ENCODE peak calls at places on chromosome 17, in ten cellular contexts. One of them, this sample, is unnamed.
A peak's percentile ranks its signal among the peaks of the same experiment; 100 is the strongest.

GRCh38 chr17:19645608-19646250 is 2.8 kb upstream of the ALDH3A2 start:
- DNase-seq in AG20443: no peak
- DNase-seq in T1000: no peak
- DNase-seq in epithelial cell of esophagus: no peak
- DNase-seq in ascending aorta: peak; percentile 70
- DNase-seq in NCI-H2081: no peak
- DNase-seq in glutamatergic neuron: peak; percentile 64
- DNase-seq in AG04450: no peak
- DNase-seq in fibroblast of lung: peak; percentile 19
- DNase-seq in psoas muscle: peak; percentile 25
- DNase-seq in this sample: no peak

GRCh38 chr17:14301761-14302401 is 1.0 kb downstream of the HS3ST3B1 start:
- DNase-seq in AG20443: peak; percentile 46
- DNase-seq in T1000: peak; percentile 26
- DNase-seq in epithelial cell of esophagus: peak; percentile 37
- DNase-seq in ascending aorta: peak; percentile 71
- DNase-seq in NCI-H2081: no peak
- DNase-seq in glutamatergic neuron: peak; percentile 31
- DNase-seq in AG04450: no peak
- DNase-seq in fibroblast of lung: peak; percentile 65
- DNase-seq in psoas muscle: peak; percentile 40
- DNase-seq in this sample: no peak

GRCh38 chr17:58121925-58122324 is 26.3 kb upstream of the OR4D1 start:
- DNase-seq in AG20443: no peak
- DNase-seq in T1000: no peak
- DNase-seq in epithelial cell of esophagus: peak; percentile 43
- DNase-seq in ascending aorta: no peak
- DNase-seq in NCI-H2081: peak; percentile 25
- DNase-seq in glutamatergic neuron: no peak
- DNase-seq in AG04450: no peak
- DNase-seq in fibroblast of lung: peak; percentile 46
- DNase-seq in psoas muscle: no peak
- DNase-seq in this sample: peak; percentile 53

GRCh38 chr17:38447502-38448095 is 19.3 kb downstream of the ARHGAP23 start:
- DNase-seq in AG20443: no peak
- DNase-seq in T1000: no peak
- DNase-seq in epithelial cell of esophagus: no peak
- DNase-seq in ascending aorta: no peak
- DNase-seq in NCI-H2081: no peak
- DNase-seq in glutamatergic neuron: no peak
- DNase-seq in AG04450: no peak
- DNase-seq in fibroblast of lung: no peak
- DNase-seq in psoas muscle: no peak
- DNase-seq in this sample: no peak

GRCh38 chr17:56230660-56231059 is 77.4 kb downstream of the ANKFN1 start:
- DNase-seq in AG20443: peak; percentile 63
- DNase-seq in T1000: no peak
- DNase-seq in epithelial cell of esophagus: no peak
- DNase-seq in ascending aorta: no peak
- DNase-seq in NCI-H2081: no peak
- DNase-seq in glutamatergic neuron: no peak
- DNase-seq in AG04450: no peak
- DNase-seq in fibroblast of lung: peak; percentile 28
- DNase-seq in psoas muscle: peak; percentile 27
- DNase-seq in this sample: peak; percentile 25

GRCh38 chr17:29291163-29291752 is 2.7 kb downstream of the NUFIP2 start:
- DNase-seq in AG20443: peak; percentile 43
- DNase-seq in T1000: no peak
- DNase-seq in epithelial cell of esophagus: peak; percentile 78
- DNase-seq in ascending aorta: no peak
- DNase-seq in NCI-H2081: peak; percentile 22
- DNase-seq in glutamatergic neuron: no peak
- DNase-seq in AG04450: peak; percentile 18
- DNase-seq in fibroblast of lung: peak; percentile 83
- DNase-seq in psoas muscle: no peak
- DNase-seq in this sample: no peak

GRCh38 chr17:59785091-59785799 is 77.8 kb downstream of the VMP1 start:
- DNase-seq in AG20443: no peak
- DNase-seq in T1000: no peak
- DNase-seq in epithelial cell of esophagus: peak; percentile 22
- DNase-seq in ascending aorta: no peak
- DNase-seq in NCI-H2081: no peak
- DNase-seq in glutamatergic neuron: no peak
- DNase-seq in AG04450: no peak
- DNase-seq in fibroblast of lung: peak; percentile 42
- DNase-seq in psoas muscle: no peak
- DNase-seq in this sample: no peak

GRCh38 chr17:43845772-43846171 is 1.2 kb upstream of the CD300LG start:
- DNase-seq in AG20443: no peak
- DNase-seq in T1000: no peak
- DNase-seq in epithelial cell of esophagus: no peak
- DNase-seq in ascending aorta: no peak
- DNase-seq in NCI-H2081: no peak
- DNase-seq in glutamatergic neuron: no peak
- DNase-seq in AG04450: no peak
- DNase-seq in fibroblast of lung: no peak
- DNase-seq in psoas muscle: no peak
- DNase-seq in this sample: no peak

GRCh38 chr17:58316260-58316960 is 12.2 kb downstream of the TSPOAP1 start:
- DNase-seq in AG20443: no peak
- DNase-seq in T1000: no peak
- DNase-seq in epithelial cell of esophagus: no peak
- DNase-seq in ascending aorta: peak; percentile 50
- DNase-seq in NCI-H2081: no peak
- DNase-seq in glutamatergic neuron: peak; percentile 6
- DNase-seq in AG04450: no peak
- DNase-seq in fibroblast of lung: no peak
- DNase-seq in psoas muscle: no peak
- DNase-seq in this sample: no peak

GRCh38 chr17:59427996-59428395 is 96.5 kb downstream of the YPEL2 start:
- DNase-seq in AG20443: peak; percentile 69
- DNase-seq in T1000: no peak
- DNase-seq in epithelial cell of esophagus: peak; percentile 42
- DNase-seq in ascending aorta: no peak
- DNase-seq in NCI-H2081: no peak
- DNase-seq in glutamatergic neuron: no peak
- DNase-seq in AG04450: no peak
- DNase-seq in fibroblast of lung: no peak
- DNase-seq in psoas muscle: no peak
- DNase-seq in this sample: no peak

GRCh38 chr17:63675607-63676539 is 24.1 kb downstream of the LIMD2 start:
- DNase-seq in AG20443: peak; percentile 84
- DNase-seq in T1000: peak; percentile 80
- DNase-seq in epithelial cell of esophagus: peak; percentile 67
- DNase-seq in ascending aorta: peak; percentile 94
- DNase-seq in NCI-H2081: peak; percentile 84
- DNase-seq in glutamatergic neuron: no peak
- DNase-seq in AG04450: peak; percentile 48
- DNase-seq in fibroblast of lung: peak; percentile 90
- DNase-seq in psoas muscle: peak; percentile 66
- DNase-seq in this sample: peak; percentile 87

GRCh38 chr17:67289174-67289876 is 44.3 kb upstream of the HELZ start:
- DNase-seq in AG20443: peak; percentile 70
- DNase-seq in T1000: no peak
- DNase-seq in epithelial cell of esophagus: no peak
- DNase-seq in ascending aorta: peak; percentile 78
- DNase-seq in NCI-H2081: no peak
- DNase-seq in glutamatergic neuron: peak; percentile 50
- DNase-seq in AG04450: peak; percentile 8
- DNase-seq in fibroblast of lung: peak; percentile 88
- DNase-seq in psoas muscle: peak; percentile 83
- DNase-seq in this sample: peak; percentile 70